ENCODE peak calls at places on chromosomes 5 and 9, in six cellular contexts. J is psoas muscle; H is CD8-positive, alpha-beta T cell; Y is fibroblast of lung; F is transverse colon; B is A549. G is an unnamed sample.

GRCh38 chr5:53180971-53181370 is 71.4 kb upstream of the MOCS2 start:
- DNase-seq in B (no peak), Y (no peak), H (no peak), J (no peak), F (no peak), G (no peak)

GRCh38 chr9:14366071-14366470 is 52.1 kb upstream of the NFIB start:
- DNase-seq in H (no peak), Y (peak; percentile 95), J (peak; percentile 64), F (no peak), B (no peak), G (no peak)

GRCh38 chr5:178378527-178379484 is 146.2 kb upstream of the PHYKPL start:
- DNase-seq in Y (no peak), J (no peak), B (no peak), F (no peak), H (no peak), G (no peak)

GRCh38 chr9:131335356-131335755 is 45.8 kb downstream of the PLPP7 start:
- DNase-seq in Y (no peak), B (no peak), F (no peak), J (peak; percentile 32), H (no peak), G (no peak)

GRCh38 chr9:35842795-35843194 is 13.8 kb downstream of the TMEM8B start:
- DNase-seq in J (no peak), F (no peak), B (no peak), Y (no peak), H (no peak), G (no peak)

GRCh38 chr9:129559506-129559881 is 61.4 kb downstream of the C9orf50 start:
- DNase-seq in H (no peak), B (no peak), Y (no peak), F (no peak), J (no peak), G (no peak)

GRCh38 chr5:134090482-134090881 is 24.0 kb upstream of the TCF7 start:
- DNase-seq in H (peak; percentile 86), F (no peak), B (no peak), J (no peak), Y (no peak), G (no peak)

GRCh38 chr9:19156026-19156474 is 28.8 kb upstream of the PLIN2 start:
- DNase-seq in J (no peak), H (no peak), Y (no peak), F (no peak), B (no peak), G (no peak)

GRCh38 chr9:127854169-127854833 is at the start of gene ENG:
- DNase-seq in B (no peak), H (no peak), F (peak; percentile 58), J (peak; percentile 88), Y (peak; percentile 65), G (peak; percentile 88)

GRCh38 chr5:141838326-141839014 is 39.7 kb downstream of the PCDH1 start:
- DNase-seq in F (no peak), B (no peak), J (no peak), Y (no peak), H (no peak), G (peak; percentile 52)

GRCh38 chr5:141839015-141839513 is 39.1 kb downstream of the PCDH1 start:
- DNase-seq in B (no peak), J (no peak), H (no peak), Y (peak; percentile 33), F (no peak), G (no peak)

GRCh38 chr5:141835928-141836667 is 42.1 kb downstream of the PCDH1 start:
- DNase-seq in Y (peak; percentile 34), H (no peak), J (no peak), B (no peak), F (no peak), G (no peak)

GRCh38 chr5:141832131-141832530 is 46.1 kb downstream of the PCDH1 start:
- DNase-seq in F (no peak), J (no peak), B (no peak), Y (no peak), H (no peak), G (no peak)

GRCh38 chr5:141834331-141834730 is 43.9 kb downstream of the PCDH1 start:
- DNase-seq in B (no peak), Y (no peak), J (no peak), H (no peak), F (no peak), G (no peak)
- H3K4me1 ChIP-seq in B (no peaks in the 10 kb centered on the region), Y (peaks cover 2% of the 10 kb centered on the region), J (peaks cover 7% of the 10 kb centered on the region), H (peaks cover 16% of the 10 kb centered on the region), F (peaks cover 2% of the 10 kb centered on the region), G (peaks cover 41% of the 10 kb centered on the region)

GRCh38 chr9:136663311-136663679 is 579 bp downstream of the EGFL7 start:
- DNase-seq in J (no peak), F (no peak), Y (no peak), H (no peak), B (no peak), G (peak; percentile 56)
- H3K4me3 ChIP-seq in J (peak overlapping the region; percentile 70), F (no peak overlapping the region), Y (no peak overlapping the region), H (no peak overlapping the region), B (no peak overlapping the region), G (peak overlapping the region; percentile 64)

GRCh38 chr9:136095028-136095494 is at the start of gene NACC2:
- DNase-seq in Y (peak; percentile 66), H (no peak), F (peak; percentile 81), J (peak; percentile 89), B (no peak), G (peak; percentile 95)

GRCh38 chr9:136092353-136092650 is 2.8 kb downstream of the NACC2 start:
- DNase-seq in Y (no peak), B (no peak), F (no peak), J (peak; percentile 64), H (no peak), G (no peak)

GRCh38 chr9:136093995-136094881 is 851 bp downstream of the NACC2 start:
- DNase-seq in H (peak; percentile 43), B (peak; percentile 90), Y (peak; percentile 64), F (peak; percentile 74), J (peak; percentile 94), G (peak; percentile 93)

GRCh38 chr9:136092741-136093140 is 2.3 kb downstream of the NACC2 start:
- DNase-seq in J (peak; percentile 44), H (no peak), Y (no peak), F (no peak), B (no peak), G (no peak)

GRCh38 chr9:136093331-136093986 is 1.6 kb downstream of the NACC2 start:
- DNase-seq in H (no peak), B (peak; percentile 84), J (peak; percentile 81), F (no peak), Y (peak; percentile 35), G (no peak)
- H3K4me1 ChIP-seq in H (peaks cover 33% of the 10 kb centered on the region), B (peaks cover 57% of the 10 kb centered on the region), J (peaks cover 56% of the 10 kb centered on the region), F (peaks cover 66% of the 10 kb centered on the region), Y (peaks cover 10% of the 10 kb centered on the region), G (peaks cover 55% of the 10 kb centered on the region)

GRCh38 chr9:76900884-76901440 is 5.0 kb downstream of the PRUNE2 start:
- DNase-seq in J (no peak), Y (no peak), H (no peak), F (no peak), B (no peak), G (no peak)
- H3K4me3 ChIP-seq in J (no peak overlapping the region), Y (no peak overlapping the region), H (no peak overlapping the region), F (no peak overlapping the region), B (no peak overlapping the region), G (no peak overlapping the region)

GRCh38 chr5:107526-107925 is 15.6 kb downstream of the PLEKHG4B start:
- DNase-seq in Y (no peak), F (no peak), H (no peak), B (no peak), J (no peak), G (peak; percentile 26)

GRCh38 chr5:106587-106986 is 14.6 kb downstream of the PLEKHG4B start:
- DNase-seq in Y (no peak), H (no peak), J (no peak), F (no peak), B (no peak), G (no peak)

GRCh38 chr5:109826-110225 is 17.9 kb downstream of the PLEKHG4B start:
- DNase-seq in B (no peak), F (no peak), H (no peak), J (no peak), Y (no peak), G (no peak)

GRCh38 chr5:111171-111570 is 19.2 kb downstream of the PLEKHG4B start:
- DNase-seq in H (no peak), J (no peak), F (no peak), B (no peak), Y (no peak), G (peak; percentile 55)

GRCh38 chr5:110270-110888 is 18.4 kb downstream of the PLEKHG4B start:
- DNase-seq in Y (no peak), J (no peak), F (no peak), H (no peak), B (no peak), G (no peak)
- H3K4me1 ChIP-seq in Y (no peaks in the 10 kb centered on the region), J (no peaks in the 10 kb centered on the region), F (no peaks in the 10 kb centered on the region), H (no peaks in the 10 kb centered on the region), B (no peaks in the 10 kb centered on the region), G (no peaks in the 10 kb centered on the region)

GRCh38 chr5:2742921-2743679 is 8.4 kb downstream of the IRX2 start:
- DNase-seq in F (no peak), Y (no peak), J (no peak), B (no peak), H (no peak), G (peak; percentile 77)
- H3K4me3 ChIP-seq in F (no peak overlapping the region), Y (no peak overlapping the region), J (no peak overlapping the region), B (no peak overlapping the region), H (no peak overlapping the region), G (no peak overlapping the region)

GRCh38 chr5:111392181-111392580 is 120.2 kb downstream of the STARD4 start:
- DNase-seq in J (no peak), H (no peak), Y (no peak), B (no peak), F (no peak), G (no peak)
- H3K4me1 ChIP-seq in J (no peaks in the 10 kb centered on the region), H (no peaks in the 10 kb centered on the region), Y (peaks cover 2% of the 10 kb centered on the region), B (no peaks in the 10 kb centered on the region), F (no peaks in the 10 kb centered on the region), G (no peaks in the 10 kb centered on the region)

GRCh38 chr9:123354806-123355508 is 1.0 kb upstream of the CRB2 start:
- DNase-seq in J (no peak), H (no peak), F (no peak), B (no peak), Y (no peak), G (no peak)

GRCh38 chr9:123355761-123356520 is at the start of gene CRB2:
- DNase-seq in F (no peak), Y (no peak), H (no peak), J (no peak), B (no peak), G (no peak)

GRCh38 chr9:123356851-123357747 is 1.1 kb downstream of the CRB2 start:
- DNase-seq in H (no peak), F (no peak), Y (no peak), B (no peak), J (no peak), G (no peak)

GRCh38 chr9:123353041-123353440 is 3.0 kb upstream of the CRB2 start:
- DNase-seq in B (no peak), F (no peak), H (no peak), J (no peak), Y (no peak), G (no peak)

GRCh38 chr9:123353984-123354591 is 1.9 kb upstream of the CRB2 start:
- DNase-seq in B (peak; percentile 84), H (peak; percentile 22), Y (peak; percentile 37), J (peak; percentile 81), F (peak; percentile 71), G (peak; percentile 71)
- H3K4me3 ChIP-seq in B (no peak overlapping the region), H (no peak overlapping the region), Y (no peak overlapping the region), J (no peak overlapping the region), F (no peak overlapping the region), G (no peak overlapping the region)

G was measured in upper lobe of left lung.